ENCODE peak calls at places on chromosomes 5 and 9, in nine cellular contexts. One of them, this sample, is unnamed.

GRCh38 chr9:121945849-121946248 is 147.3 kb downstream of the TTLL11 start:
- DNase-seq in suprapubic skin: no peak
- DNase-seq in CD8-positive, alpha-beta T cell: no peak
- DNase-seq in heart right ventricle: no peak
- DNase-seq in astrocyte of the cerebellum: no peak
- DNase-seq in neural progenitor cell: no peak
- DNase-seq in left ventricle myocardium inferior: no peak
- DNase-seq in fibroblast of the aortic adventitia: peak
- DNase-seq in glutamatergic neuron: no peak
- DNase-seq in this sample: no peak

GRCh38 chr5:77778398-77778797 is 2.3 kb upstream of the TBCA start:
- DNase-seq in heart right ventricle: no peak
- DNase-seq in fibroblast of the aortic adventitia: no peak
- DNase-seq in astrocyte of the cerebellum: no peak
- DNase-seq in glutamatergic neuron: no peak
- DNase-seq in CD8-positive, alpha-beta T cell: no peak
- DNase-seq in suprapubic skin: no peak
- DNase-seq in left ventricle myocardium inferior: no peak
- DNase-seq in neural progenitor cell: no peak
- DNase-seq in this sample: no peak

GRCh38 chr5:145941677-145942130 is 5.3 kb downstream of the SH3RF2 start:
- DNase-seq in astrocyte of the cerebellum: no peak
- DNase-seq in neural progenitor cell: no peak
- DNase-seq in left ventricle myocardium inferior: no peak
- DNase-seq in CD8-positive, alpha-beta T cell: no peak
- DNase-seq in suprapubic skin: no peak
- DNase-seq in fibroblast of the aortic adventitia: peak
- DNase-seq in heart right ventricle: no peak
- DNase-seq in glutamatergic neuron: no peak
- DNase-seq in this sample: no peak

GRCh38 chr5:154295551-154295950 is 105.0 kb downstream of the GALNT10 start:
- DNase-seq in neural progenitor cell: no peak
- DNase-seq in glutamatergic neuron: no peak
- DNase-seq in fibroblast of the aortic adventitia: no peak
- DNase-seq in astrocyte of the cerebellum: no peak
- DNase-seq in CD8-positive, alpha-beta T cell: no peak
- DNase-seq in left ventricle myocardium inferior: no peak
- DNase-seq in suprapubic skin: no peak
- DNase-seq in heart right ventricle: no peak
- DNase-seq in this sample: no peak

GRCh38 chr9:123360161-123361085 is 4.4 kb downstream of the CRB2 start:
- DNase-seq in astrocyte of the cerebellum: no peak
- DNase-seq in glutamatergic neuron: peak
- DNase-seq in CD8-positive, alpha-beta T cell: peak
- DNase-seq in neural progenitor cell: peak
- DNase-seq in heart right ventricle: no peak
- DNase-seq in suprapubic skin: no peak
- DNase-seq in left ventricle myocardium inferior: no peak
- DNase-seq in fibroblast of the aortic adventitia: no peak
- DNase-seq in this sample: peak

GRCh38 chr9:73154760-73155159 is 3.1 kb downstream of the ANXA1 start:
- DNase-seq in heart right ventricle: no peak
- DNase-seq in left ventricle myocardium inferior: no peak
- DNase-seq in CD8-positive, alpha-beta T cell: no peak
- DNase-seq in fibroblast of the aortic adventitia: no peak
- DNase-seq in suprapubic skin: no peak
- DNase-seq in neural progenitor cell: no peak
- DNase-seq in glutamatergic neuron: no peak
- DNase-seq in astrocyte of the cerebellum: no peak
- DNase-seq in this sample: no peak

GRCh38 chr5:31639488-31640011 is 619 bp downstream of the PDZD2 start:
- DNase-seq in glutamatergic neuron: peak
- DNase-seq in neural progenitor cell: peak
- DNase-seq in fibroblast of the aortic adventitia: no peak
- DNase-seq in astrocyte of the cerebellum: no peak
- DNase-seq in CD8-positive, alpha-beta T cell: peak
- DNase-seq in heart right ventricle: no peak
- DNase-seq in left ventricle myocardium inferior: no peak
- DNase-seq in suprapubic skin: no peak
- DNase-seq in this sample: peak

GRCh38 chr5:109654455-109654854 is 35.3 kb upstream of the MAN2A1 start:
- DNase-seq in heart right ventricle: no peak
- DNase-seq in suprapubic skin: no peak
- DNase-seq in left ventricle myocardium inferior: no peak
- DNase-seq in CD8-positive, alpha-beta T cell: no peak
- DNase-seq in fibroblast of the aortic adventitia: no peak
- DNase-seq in neural progenitor cell: no peak
- DNase-seq in glutamatergic neuron: no peak
- DNase-seq in astrocyte of the cerebellum: no peak
- DNase-seq in this sample: no peak

GRCh38 chr9:106976772-106977171 is 113.8 kb downstream of the ZNF462 start:
- DNase-seq in neural progenitor cell: no peak
- DNase-seq in astrocyte of the cerebellum: no peak
- DNase-seq in suprapubic skin: no peak
- DNase-seq in CD8-positive, alpha-beta T cell: no peak
- DNase-seq in heart right ventricle: no peak
- DNase-seq in fibroblast of the aortic adventitia: no peak
- DNase-seq in left ventricle myocardium inferior: no peak
- DNase-seq in glutamatergic neuron: no peak
- DNase-seq in this sample: no peak
- TF ChIP-seq CTCF in neural progenitor cell: no peak
- TF ChIP-seq CTCF in astrocyte of the cerebellum: no peak
- TF ChIP-seq CTCF in suprapubic skin: no peak
- TF ChIP-seq CTCF in CD8-positive, alpha-beta T cell: no peak
- TF ChIP-seq CTCF in heart right ventricle: no peak
- TF ChIP-seq CTCF in fibroblast of the aortic adventitia: no peak
- TF ChIP-seq CTCF in left ventricle myocardium inferior: no peak
- TF ChIP-seq CTCF in glutamatergic neuron: no peak
- TF ChIP-seq CTCF in this sample: no peak

GRCh38 chr5:73596705-73597328 is 29.2 kb upstream of the ARHGEF28 start:
- DNase-seq in neural progenitor cell: peak
- DNase-seq in heart right ventricle: no peak
- DNase-seq in astrocyte of the cerebellum: no peak
- DNase-seq in fibroblast of the aortic adventitia: peak
- DNase-seq in suprapubic skin: no peak
- DNase-seq in glutamatergic neuron: peak
- DNase-seq in left ventricle myocardium inferior: no peak
- DNase-seq in CD8-positive, alpha-beta T cell: no peak
- DNase-seq in this sample: peak
- TF ChIP-seq CTCF in neural progenitor cell: peak
- TF ChIP-seq CTCF in heart right ventricle: no peak
- TF ChIP-seq CTCF in astrocyte of the cerebellum: peak
- TF ChIP-seq CTCF in fibroblast of the aortic adventitia: peak
- TF ChIP-seq CTCF in suprapubic skin: peak
- TF ChIP-seq CTCF in glutamatergic neuron: peak
- TF ChIP-seq CTCF in left ventricle myocardium inferior: peak
- TF ChIP-seq CTCF in CD8-positive, alpha-beta T cell: peak
- TF ChIP-seq CTCF in this sample: peak

GRCh38 chr9:113963017-113963620 is 87.0 kb downstream of the ZNF618 start:
- DNase-seq in left ventricle myocardium inferior: no peak
- DNase-seq in astrocyte of the cerebellum: no peak
- DNase-seq in heart right ventricle: peak
- DNase-seq in neural progenitor cell: peak
- DNase-seq in fibroblast of the aortic adventitia: peak
- DNase-seq in CD8-positive, alpha-beta T cell: no peak
- DNase-seq in glutamatergic neuron: peak
- DNase-seq in suprapubic skin: peak
- DNase-seq in this sample: peak
- TF ChIP-seq CTCF in left ventricle myocardium inferior: peak
- TF ChIP-seq CTCF in astrocyte of the cerebellum: peak
- TF ChIP-seq CTCF in heart right ventricle: peak
- TF ChIP-seq CTCF in neural progenitor cell: peak
- TF ChIP-seq CTCF in fibroblast of the aortic adventitia: peak
- TF ChIP-seq CTCF in CD8-positive, alpha-beta T cell: peak
- TF ChIP-seq CTCF in glutamatergic neuron: peak
- TF ChIP-seq CTCF in suprapubic skin: peak
- TF ChIP-seq CTCF in this sample: peak

DNA sequence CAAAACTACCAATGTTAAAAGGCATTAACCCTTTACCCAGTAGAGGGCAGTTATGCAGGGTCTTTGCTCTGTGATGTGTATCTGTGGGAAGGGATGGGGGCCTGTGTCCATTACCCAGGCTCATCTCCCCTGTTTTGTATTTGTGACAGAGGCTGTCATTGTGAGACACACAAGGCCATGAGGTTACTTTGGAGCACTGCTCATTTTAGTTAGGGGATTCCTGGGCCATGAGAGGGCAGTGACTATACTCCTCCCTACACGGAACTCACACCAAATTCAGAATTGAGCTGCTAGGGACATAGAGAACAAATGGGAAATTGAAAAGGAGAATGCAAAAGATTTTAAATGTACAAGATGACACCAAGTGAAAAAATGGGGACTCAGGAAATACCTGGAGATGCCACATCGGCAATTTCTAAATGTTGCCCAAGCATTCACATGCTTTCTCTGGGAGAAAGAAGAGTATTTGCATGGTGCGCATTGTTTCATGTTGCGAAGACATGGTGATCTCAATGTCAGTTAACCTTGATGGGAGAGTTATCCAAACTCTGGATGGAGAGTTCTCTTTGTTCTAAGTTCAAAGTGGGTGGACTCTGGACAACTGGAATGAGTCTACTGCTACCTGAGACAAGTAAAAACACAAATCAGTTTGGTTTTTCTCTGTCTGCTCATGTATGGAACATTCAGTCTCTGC is 32.5 kb downstream of the C9orf152 start:
- DNase-seq in fibroblast of the aortic adventitia: no peak
- DNase-seq in left ventricle myocardium inferior: no peak
- DNase-seq in suprapubic skin: no peak
- DNase-seq in neural progenitor cell: no peak
- DNase-seq in glutamatergic neuron: no peak
- DNase-seq in astrocyte of the cerebellum: no peak
- DNase-seq in heart right ventricle: no peak
- DNase-seq in CD8-positive, alpha-beta T cell: no peak
- DNase-seq in this sample: no peak
- TF ChIP-seq CTCF in fibroblast of the aortic adventitia: no peak
- TF ChIP-seq CTCF in left ventricle myocardium inferior: no peak
- TF ChIP-seq CTCF in suprapubic skin: no peak
- TF ChIP-seq CTCF in neural progenitor cell: no peak
- TF ChIP-seq CTCF in glutamatergic neuron: no peak
- TF ChIP-seq CTCF in astrocyte of the cerebellum: no peak
- TF ChIP-seq CTCF in heart right ventricle: no peak
- TF ChIP-seq CTCF in CD8-positive, alpha-beta T cell: no peak
- TF ChIP-seq CTCF in this sample: no peak